ENCODE peak calls at places on chromosomes 6 and 20, in four cellular contexts. One of them, this sample, is unnamed.
A peak's percentile ranks its signal among the peaks of the same experiment; 100 is the strongest.

GRCh38 chr6:143999406-143999805 is 8.7 kb downstream of the PLAGL1 start:
- DNase-seq in K562: no peak
- DNase-seq in GM12878: no peak
- DNase-seq in SK-N-SH: no peak
- DNase-seq in this sample: no peak

GRCh38 chr6:107106165-107106564 is 9.2 kb downstream of the BEND3 start:
- DNase-seq in GM12878: no peak
- DNase-seq in SK-N-SH: no peak
- DNase-seq in K562: no peak
- DNase-seq in this sample: peak; percentile 30

GRCh38 chr20:9021699-9022098 is 47.2 kb upstream of the PLCB4 start:
- DNase-seq in SK-N-SH: no peak
- DNase-seq in K562: peak; percentile 7
- DNase-seq in GM12878: no peak
- DNase-seq in this sample: no peak

GRCh38 chr6:6515691-6516607 is 72.6 kb upstream of the LY86 start:
- DNase-seq in GM12878: peak; percentile 84
- DNase-seq in SK-N-SH: no peak
- DNase-seq in K562: no peak
- DNase-seq in this sample: no peak

GRCh38 chr6:166541366-166541765 is 45.1 kb downstream of the RAMACL start:
- DNase-seq in GM12878: no peak
- DNase-seq in K562: no peak
- DNase-seq in SK-N-SH: no peak
- DNase-seq in this sample: no peak

GRCh38 chr6:30020629-30021028 is 40.4 kb upstream of the POLR1H start:
- DNase-seq in SK-N-SH: no peak
- DNase-seq in GM12878: no peak
- DNase-seq in K562: no peak
- DNase-seq in this sample: no peak

GRCh38 chr6:30556714-30556963 is 350 bp upstream of the GNL1 start:
- DNase-seq in GM12878: no peak
- DNase-seq in SK-N-SH: no peak
- DNase-seq in K562: no peak
- DNase-seq in this sample: peak; percentile 85

GRCh38 chr20:51902933-51903332 is 100.6 kb upstream of the SALL4 start:
- DNase-seq in GM12878: no peak
- DNase-seq in SK-N-SH: no peak
- DNase-seq in K562: no peak
- DNase-seq in this sample: no peak

GRCh38 chr6:75334266-75335040 is 49.9 kb upstream of the TMEM30A start:
- DNase-seq in SK-N-SH: no peak
- DNase-seq in K562: no peak
- DNase-seq in GM12878: no peak
- DNase-seq in this sample: peak; percentile 55

GRCh38 chr6:36962874-36963273 is 8.3 kb downstream of the PI16 start:
- DNase-seq in K562: no peak
- DNase-seq in SK-N-SH: no peak
- DNase-seq in GM12878: no peak
- DNase-seq in this sample: peak; percentile 93

GRCh38 chr20:37389241-37389747 is 43.4 kb downstream of the SRC start:
- DNase-seq in SK-N-SH: peak; percentile 28
- DNase-seq in GM12878: no peak
- DNase-seq in K562: no peak
- DNase-seq in this sample: no peak

GRCh38 chr6:3872370-3872854 is 23.2 kb downstream of the FAM50B start:
- DNase-seq in SK-N-SH: no peak
- DNase-seq in K562: no peak
- DNase-seq in GM12878: no peak
- DNase-seq in this sample: no peak

GRCh38 chr6:36444470-36444869 is 1.7 kb downstream of the KCTD20 start:
- DNase-seq in GM12878: no peak
- DNase-seq in SK-N-SH: no peak
- DNase-seq in K562: no peak
- DNase-seq in this sample: no peak

GRCh38 chr6:127366281-127367022 is 23.0 kb upstream of the ECHDC1 start:
- DNase-seq in SK-N-SH: no peak
- DNase-seq in K562: peak; percentile 31
- DNase-seq in GM12878: no peak
- DNase-seq in this sample: no peak

GRCh38 chr6:161242113-161242512 is 31.7 kb downstream of the AGPAT4 start:
- DNase-seq in SK-N-SH: no peak
- DNase-seq in K562: no peak
- DNase-seq in GM12878: no peak
- DNase-seq in this sample: no peak

GRCh38 chr20:32449890-32450401 is 91.8 kb downstream of the ASXL1 start:
- DNase-seq in K562: no peak
- DNase-seq in SK-N-SH: peak; percentile 91
- DNase-seq in GM12878: no peak
- DNase-seq in this sample: no peak

GRCh38 chr6:28587011-28587745 is 61.5 kb downstream of the GPX5 start:
- DNase-seq in GM12878: no peak
- DNase-seq in SK-N-SH: peak; percentile 80
- DNase-seq in K562: no peak
- DNase-seq in this sample: peak; percentile 84

GRCh38 chr6:105968230-105968954 is 117.7 kb upstream of the PRDM1 start:
- DNase-seq in K562: no peak
- DNase-seq in GM12878: no peak
- DNase-seq in SK-N-SH: no peak
- DNase-seq in this sample: no peak

GRCh38 chr20:14922503-14923267 is 585.3 kb upstream of the FLRT3 start:
- DNase-seq in GM12878: no peak
- DNase-seq in SK-N-SH: peak; percentile 60
- DNase-seq in K562: no peak
- DNase-seq in this sample: no peak

GRCh38 chr20:53631909-53632662 is 38.4 kb upstream of the ZNF217 start:
- DNase-seq in SK-N-SH: no peak
- DNase-seq in K562: no peak
- DNase-seq in GM12878: no peak
- DNase-seq in this sample: no peak

GRCh38 chr6:143634486-143634885 is 43.3 kb upstream of the PHACTR2 start:
- DNase-seq in GM12878: no peak
- DNase-seq in K562: no peak
- DNase-seq in SK-N-SH: no peak
- DNase-seq in this sample: no peak

GRCh38 chr20:53576195-53576580 is 17.5 kb downstream of the ZNF217 start:
- DNase-seq in SK-N-SH: no peak
- DNase-seq in GM12878: no peak
- DNase-seq in K562: no peak
- DNase-seq in this sample: no peak

GRCh38 chr20:16474342-16474741 is 98.9 kb downstream of the KIF16B start:
- DNase-seq in SK-N-SH: no peak
- DNase-seq in K562: no peak
- DNase-seq in GM12878: no peak
- DNase-seq in this sample: no peak

GRCh38 chr6:4008324-4009047 is 70.5 kb downstream of the FAM217A start:
- DNase-seq in SK-N-SH: peak; percentile 49
- DNase-seq in K562: peak; percentile 24
- DNase-seq in GM12878: no peak
- DNase-seq in this sample: no peak

GRCh38 chr6:117919775-117920492 is 12.9 kb downstream of the SLC35F1 start:
- DNase-seq in SK-N-SH: peak; percentile 17
- DNase-seq in GM12878: no peak
- DNase-seq in K562: no peak
- DNase-seq in this sample: peak; percentile 74

GRCh38 chr20:9500121-9500911 is 14.1 kb upstream of the LAMP5 start:
- DNase-seq in GM12878: no peak
- DNase-seq in K562: no peak
- DNase-seq in SK-N-SH: no peak
- DNase-seq in this sample: no peak

GRCh38 chr6:111854683-111855082 is 18.6 kb downstream of the FYN start:
- DNase-seq in SK-N-SH: no peak
- DNase-seq in K562: no peak
- DNase-seq in GM12878: no peak
- DNase-seq in this sample: no peak

GRCh38 chr6:14671261-14671681 is 553.7 kb downstream of the CD83 start:
- DNase-seq in K562: no peak
- DNase-seq in SK-N-SH: no peak
- DNase-seq in GM12878: no peak
- DNase-seq in this sample: no peak

GRCh38 chr6:142746524-142746923 is 198.5 kb downstream of the HIVEP2 start:
- DNase-seq in K562: no peak
- DNase-seq in GM12878: no peak
- DNase-seq in SK-N-SH: peak; percentile 24
- DNase-seq in this sample: peak; percentile 59

GRCh38 chr20:22762576-22763256 is 178.3 kb upstream of the FOXA2 start:
- DNase-seq in SK-N-SH: no peak
- DNase-seq in K562: no peak
- DNase-seq in GM12878: no peak
- DNase-seq in this sample: no peak
- TF ChIP-seq USF2 in SK-N-SH: no peak
- TF ChIP-seq USF2 in K562: no peak
- TF ChIP-seq USF2 in GM12878: no peak
- TF ChIP-seq USF2 in this sample: no peak

DNA sequence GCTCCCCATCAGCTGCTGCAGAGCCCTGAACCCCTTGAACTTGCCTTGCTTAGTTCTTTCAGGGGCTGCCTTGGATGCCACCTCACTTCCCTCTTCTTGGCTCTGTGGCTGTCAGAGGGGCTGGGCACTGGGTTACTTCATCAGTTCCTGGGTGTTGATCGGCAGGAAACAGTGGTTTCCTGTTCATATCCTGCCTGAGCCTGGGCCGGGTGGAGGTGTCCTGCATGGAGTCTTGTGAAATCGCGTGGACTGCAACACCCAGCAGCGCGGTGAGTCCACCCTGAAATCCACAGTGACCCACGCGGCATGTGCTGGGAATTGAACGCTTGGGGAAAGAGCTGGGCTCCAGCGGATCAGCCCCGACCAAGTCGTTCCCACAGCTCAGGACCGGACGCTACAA is 97.5 kb downstream of the CDH26 start:
- DNase-seq in K562: no peak
- DNase-seq in GM12878: peak; percentile 4
- DNase-seq in SK-N-SH: no peak
- DNase-seq in this sample: no peak
- TF ChIP-seq USF1 in K562: no peak
- TF ChIP-seq USF1 in GM12878: no peak
- TF ChIP-seq USF1 in SK-N-SH: no peak
- TF ChIP-seq USF1 in this sample: no peak

GRCh38 chr6:100768816-100769351 is 112.2 kb downstream of the ASCC3 start:
- DNase-seq in GM12878: no peak
- DNase-seq in SK-N-SH: no peak
- DNase-seq in K562: no peak
- DNase-seq in this sample: no peak
- TF ChIP-seq USF2 in GM12878: no peak
- TF ChIP-seq USF2 in SK-N-SH: no peak
- TF ChIP-seq USF2 in K562: no peak
- TF ChIP-seq USF2 in this sample: no peak

GRCh38 chr6:44738652-44739141 is 351.2 kb downstream of the CDC5L start:
- DNase-seq in GM12878: peak; percentile 68
- DNase-seq in SK-N-SH: no peak
- DNase-seq in K562: no peak
- DNase-seq in this sample: no peak
- TF ChIP-seq USF1 in GM12878: no peak
- TF ChIP-seq USF1 in SK-N-SH: no peak
- TF ChIP-seq USF1 in K562: no peak
- TF ChIP-seq USF1 in this sample: no peak